ENCODE peak calls at places on chromosomes 13 and 19, in six cellular contexts. V is AG09309, C is H9, Y is progenitor cell of endocrine pancreas, K is cardiac fibroblast, S is cardiac muscle cell. L is an unnamed sample.
A peak's percentile ranks its signal among the peaks of the same experiment; 100 is the strongest.

GRCh38 chr19:2491130-2491801 is 15.3 kb downstream of the GADD45B start:
- DNase-seq in V (peak; percentile 69), C (no peak), Y (no peak), K (peak; percentile 97), S (peak; percentile 79), L (no peak)

GRCh38 chr13:59346861-59347470 is 816.8 kb downstream of the DIAPH3 start:
- DNase-seq in V (no peak), C (peak; percentile 42), Y (no peak), K (no peak), S (peak; percentile 39), L (no peak)

GRCh38 chr13:50400930-50401553 is 385.8 kb downstream of the KCNRG start:
- DNase-seq in V (peak; percentile 80), C (no peak), Y (no peak), K (peak; percentile 74), S (peak; percentile 88), L (no peak)

GRCh38 chr19:17348700-17349099 is 11.3 kb downstream of the GTPBP3 start:
- DNase-seq in V (no peak), C (peak; percentile 86), Y (no peak), K (peak; percentile 79), S (peak; percentile 80), L (peak; percentile 49)

GRCh38 chr13:46359731-46360130 is 27.3 kb downstream of the RUBCNL start:
- DNase-seq in V (peak; percentile 59), C (no peak), Y (no peak), K (peak; percentile 69), S (no peak), L (no peak)

GRCh38 chr13:114109646-114110045 is 22.8 kb downstream of the RASA3 start:
- DNase-seq in V (no peak), C (no peak), Y (no peak), K (no peak), S (no peak), L (no peak)

GRCh38 chr13:59962343-59962742 is 201.4 kb downstream of the DIAPH3 start:
- DNase-seq in V (no peak), C (no peak), Y (no peak), K (no peak), S (no peak), L (no peak)

GRCh38 chr13:112140366-112140765 is 73.4 kb downstream of the SOX1 start:
- DNase-seq in V (no peak), C (no peak), Y (no peak), K (no peak), S (no peak), L (no peak)

GRCh38 chr19:37506387-37507166 is at the start of gene ZNF793:
- DNase-seq in V (peak; percentile 39), C (peak; percentile 87), Y (peak; percentile 74), K (peak; percentile 85), S (peak; percentile 90), L (peak; percentile 40)

GRCh38 chr13:65965496-65965895 is 1264.6 kb downstream of the PCDH9 start:
- DNase-seq in V (peak; percentile 16), C (no peak), Y (no peak), K (peak; percentile 72), S (peak; percentile 55), L (no peak)

GRCh38 chr13:42946927-42947326 is 45.1 kb downstream of the EPSTI1 start:
- DNase-seq in V (peak; percentile 29), C (no peak), Y (no peak), K (peak; percentile 87), S (peak; percentile 85), L (no peak)

GRCh38 chr19:35247526-35248309 is 1.1 kb upstream of the LSR start:
- DNase-seq in V (no peak), C (peak; percentile 97), Y (peak; percentile 89), K (no peak), S (no peak), L (peak; percentile 69)

GRCh38 chr13:34161829-34162544 is 344.0 kb downstream of the RFC3 start:
- DNase-seq in V (peak; percentile 86), C (no peak), Y (no peak), K (peak; percentile 92), S (peak; percentile 77), L (no peak)

GRCh38 chr19:2042485-2043268 is 8.4 kb downstream of the MKNK2 start:
- DNase-seq in V (no peak), C (no peak), Y (no peak), K (no peak), S (peak; percentile 39), L (no peak)

GRCh38 chr13:95087746-95088305 is 213.4 kb downstream of the ABCC4 start:
- DNase-seq in V (no peak), C (no peak), Y (no peak), K (peak; percentile 73), S (peak; percentile 72), L (no peak)

GRCh38 chr13:91767681-91768080 is 369.3 kb downstream of the GPC5 start:
- DNase-seq in V (no peak), C (no peak), Y (no peak), K (no peak), S (peak; percentile 29), L (no peak)

GRCh38 chr19:49820125-49820524 is 2.0 kb downstream of the MED25 start:
- DNase-seq in V (no peak), C (no peak), Y (no peak), K (no peak), S (peak; percentile 70), L (no peak)

GRCh38 chr19:49814010-49814409 is 918 bp upstream of the FUZ start:
- DNase-seq in V (no peak), C (no peak), Y (no peak), K (peak; percentile 36), S (no peak), L (no peak)

GRCh38 chr19:49816616-49817015 is 1.5 kb upstream of the MED25 start:
- DNase-seq in V (no peak), C (no peak), Y (no peak), K (no peak), S (no peak), L (no peak)

GRCh38 chr19:49818691-49819331 is 722 bp downstream of the MED25 start:
- DNase-seq in V (no peak), C (no peak), Y (no peak), K (no peak), S (no peak), L (peak; percentile 53)

DNA sequence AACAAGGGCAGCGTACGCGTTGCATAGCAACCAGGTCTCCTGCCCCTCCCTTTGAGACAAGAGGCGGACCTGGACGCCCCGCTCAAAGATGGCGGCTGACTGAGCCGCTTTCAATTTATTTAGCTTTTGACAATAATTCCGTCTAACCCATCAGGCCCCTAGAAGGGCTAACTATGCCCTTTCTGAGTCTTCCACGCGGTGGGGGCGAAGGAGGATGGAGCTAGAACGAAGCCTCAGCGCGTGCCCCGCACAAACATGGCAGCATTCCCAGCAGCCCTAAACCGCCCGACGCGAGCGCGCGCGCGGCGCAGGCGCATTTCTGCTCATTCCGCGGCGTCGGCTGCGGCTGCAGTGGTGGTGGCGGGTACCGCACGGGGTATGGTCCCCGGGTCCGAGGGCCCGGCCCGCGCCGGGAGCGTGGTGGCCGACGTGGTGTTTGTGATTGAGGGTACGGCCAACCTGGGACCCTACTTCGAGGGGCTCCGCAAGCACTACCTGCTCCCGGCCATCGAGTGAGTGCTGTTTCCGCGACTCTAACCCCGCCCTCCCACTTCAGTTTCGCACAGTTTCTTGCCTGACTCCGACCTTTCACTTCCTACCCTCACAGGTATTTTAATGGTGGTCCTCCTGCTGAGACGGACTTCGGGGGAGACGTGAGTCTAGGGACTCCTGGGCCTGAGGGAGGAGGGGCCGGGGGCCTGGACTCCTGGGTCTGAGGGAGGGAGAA is at the start of gene MED25:
- DNase-seq in V (peak; percentile 34), C (peak; percentile 85), Y (peak; percentile 82), K (peak; percentile 92), S (peak; percentile 88), L (peak; percentile 78)
- TF ChIP-seq CTCF in V (no peak), C (peak; percentile 37), Y (peak; percentile 41), K (no peak), S (no peak), L (no peak)

GRCh38 chr13:61253105-61253877 is 162.4 kb downstream of the PCDH20 start:
- DNase-seq in V (no peak), C (no peak), Y (no peak), K (no peak), S (no peak), L (no peak)

GRCh38 chr13:61252213-61252612 is 163.4 kb downstream of the PCDH20 start:
- DNase-seq in V (no peak), C (no peak), Y (no peak), K (no peak), S (no peak), L (no peak)

GRCh38 chr13:61258185-61258584 is 157.5 kb downstream of the PCDH20 start:
- DNase-seq in V (no peak), C (no peak), Y (no peak), K (no peak), S (no peak), L (no peak)

GRCh38 chr13:61255035-61255796 is 160.4 kb downstream of the PCDH20 start:
- DNase-seq in V (no peak), C (no peak), Y (no peak), K (peak; percentile 7), S (peak; percentile 23), L (no peak)
- TF ChIP-seq CTCF in V (no peak), C (peak; percentile 70), Y (peak; percentile 46), K (peak; percentile 27), S (peak; percentile 32), L (peak; percentile 29)

DNA sequence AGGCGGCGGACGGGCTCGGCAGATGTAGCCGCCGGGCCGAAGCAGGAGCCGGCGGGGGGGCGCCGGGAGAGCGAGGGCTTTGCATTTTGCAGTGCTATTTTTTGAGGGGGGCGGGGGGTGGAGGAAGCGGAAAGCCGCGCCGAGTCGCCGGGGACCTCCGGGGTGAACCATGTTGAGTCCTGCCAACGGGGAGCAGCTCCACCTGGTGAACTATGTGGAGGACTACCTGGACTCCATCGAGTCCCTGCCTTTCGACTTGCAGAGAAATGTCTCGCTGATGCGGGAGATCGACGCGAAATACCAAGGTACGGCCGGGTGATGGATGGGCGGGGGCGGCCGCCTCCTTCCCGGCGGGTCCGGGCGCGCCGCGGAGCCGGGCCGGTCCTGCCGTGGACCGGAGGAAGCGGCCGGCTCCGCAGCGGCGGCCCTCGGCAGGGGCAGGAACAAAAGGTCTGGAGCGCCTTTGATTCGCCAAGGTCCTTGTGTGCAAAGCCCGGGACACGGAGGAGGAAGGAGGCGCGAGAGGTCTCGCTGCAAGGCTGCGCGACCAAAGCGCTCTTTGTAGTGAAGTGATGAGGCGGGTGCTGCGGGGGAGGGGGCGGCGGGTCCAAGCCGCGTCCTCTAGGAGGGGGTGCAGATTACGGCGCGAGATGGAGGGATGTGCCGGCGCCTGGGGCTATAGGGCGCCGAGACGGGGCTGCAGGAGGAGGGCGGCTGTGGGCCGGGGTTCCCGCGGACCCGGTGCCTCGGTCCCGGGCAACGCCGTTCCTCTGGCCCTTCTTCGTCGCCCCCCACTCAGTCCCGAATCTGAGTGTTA is 689 bp downstream of the ING1 start:
- DNase-seq in V (no peak), C (peak; percentile 42), Y (peak; percentile 35), K (peak; percentile 50), S (peak; percentile 58), L (peak; percentile 67)
- TF ChIP-seq CTCF in V (no peak), C (peak; percentile 13), Y (no peak), K (no peak), S (no peak), L (no peak)

GRCh38 chr19:42217522-42218442 is at the start of gene DEDD2:
- DNase-seq in V (peak; percentile 93), C (peak; percentile 97), Y (peak; percentile 99), K (peak; percentile 99), S (peak; percentile 97), L (peak; percentile 100)

GRCh38 chr19:42216653-42217521 is 590 bp downstream of the DEDD2 start:
- DNase-seq in V (no peak), C (peak; percentile 63), Y (peak; percentile 46), K (no peak), S (peak; percentile 40), L (no peak)

GRCh38 chr19:42224940-42225717 is 5.0 kb downstream of the ZNF526 start:
- DNase-seq in V (no peak), C (no peak), Y (no peak), K (no peak), S (no peak), L (no peak)

GRCh38 chr19:42220751-42221097 is 612 bp downstream of the ZNF526 start:
- DNase-seq in V (no peak), C (no peak), Y (no peak), K (no peak), S (no peak), L (no peak)

GRCh38 chr19:42219812-42220750 is at the start of gene ZNF526:
- DNase-seq in V (peak; percentile 87), C (peak; percentile 99), Y (peak; percentile 98), K (peak; percentile 97), S (peak; percentile 98), L (peak; percentile 96)
- TF ChIP-seq CTCF in V (no peak), C (peak; percentile 12), Y (peak; percentile 19), K (no peak), S (no peak), L (no peak)

L was measured in mesothelial cell of epicardium.